ENCODE peak calls at places on chromosomes 3 and 15, in five cellular contexts. R, I, A, S and J are unnamed samples.

GRCh38 chr3:49627634-49628033 is 46.5 kb upstream of the APEH start:
- DNase-seq in R (no peak), I (no peak), A (no peak), S (no peak), J (peak)

GRCh38 chr3:123627673-123628670 is 43.1 kb upstream of the HACD2 start:
- DNase-seq in R (peak), I (no peak), A (no peak), S (no peak), J (peak)

GRCh38 chr15:95291878-95292472 is 1038.5 kb upstream of the NR2F2 start:
- DNase-seq in R (no peak), I (no peak), A (no peak), S (peak), J (no peak)

GRCh38 chr15:72404356-72404755 is 6.3 kb downstream of the TMEM202 start:
- DNase-seq in R (no peak), I (no peak), A (no peak), S (no peak), J (no peak)

GRCh38 chr3:47421741-47422649 is 41.2 kb downstream of the PTPN23 start:
- DNase-seq in R (no peak), I (no peak), A (peak), S (no peak), J (peak)

GRCh38 chr15:35603298-35603697 is 57.3 kb upstream of the DPH6 start:
- DNase-seq in R (no peak), I (no peak), A (no peak), S (no peak), J (no peak)

GRCh38 chr3:134769469-134769868 is 25.6 kb upstream of the EPHB1 start:
- DNase-seq in R (no peak), I (no peak), A (no peak), S (no peak), J (no peak)

GRCh38 chr3:47578119-47578630 is 490 bp downstream of the CSPG5 start:
- DNase-seq in R (no peak), I (no peak), A (peak), S (peak), J (no peak)

GRCh38 chr3:59771760-59772159 is 721.9 kb upstream of the CFAP20DC start:
- DNase-seq in R (no peak), I (no peak), A (no peak), S (no peak), J (no peak)

GRCh38 chr3:84567796-84568195 is 391.0 kb upstream of the CADM2 start:
- DNase-seq in R (no peak), I (no peak), A (no peak), S (no peak), J (no peak)

GRCh38 chr3:115692887-115693524 is 69.7 kb downstream of the GAP43 start:
- DNase-seq in R (peak), I (peak), A (peak), S (peak), J (peak)

GRCh38 chr3:30548605-30549004 is 57.8 kb upstream of the TGFBR2 start:
- DNase-seq in R (no peak), I (no peak), A (no peak), S (no peak), J (no peak)

GRCh38 chr15:90903733-90904536 is 833 bp downstream of the MAN2A2 start:
- DNase-seq in R (no peak), I (no peak), A (no peak), S (peak), J (no peak)

GRCh38 chr15:94324835-94325767 is 93.7 kb downstream of the MCTP2 start:
- DNase-seq in R (no peak), I (no peak), A (no peak), S (no peak), J (no peak)

GRCh38 chr3:151168269-151169094 is 34.5 kb downstream of the GPR171 start:
- DNase-seq in R (peak), I (no peak), A (peak), S (peak), J (peak)

GRCh38 chr3:177050466-177051237 is 146.6 kb downstream of the TBL1XR1 start:
- DNase-seq in R (no peak), I (no peak), A (no peak), S (no peak), J (no peak)

DNA sequence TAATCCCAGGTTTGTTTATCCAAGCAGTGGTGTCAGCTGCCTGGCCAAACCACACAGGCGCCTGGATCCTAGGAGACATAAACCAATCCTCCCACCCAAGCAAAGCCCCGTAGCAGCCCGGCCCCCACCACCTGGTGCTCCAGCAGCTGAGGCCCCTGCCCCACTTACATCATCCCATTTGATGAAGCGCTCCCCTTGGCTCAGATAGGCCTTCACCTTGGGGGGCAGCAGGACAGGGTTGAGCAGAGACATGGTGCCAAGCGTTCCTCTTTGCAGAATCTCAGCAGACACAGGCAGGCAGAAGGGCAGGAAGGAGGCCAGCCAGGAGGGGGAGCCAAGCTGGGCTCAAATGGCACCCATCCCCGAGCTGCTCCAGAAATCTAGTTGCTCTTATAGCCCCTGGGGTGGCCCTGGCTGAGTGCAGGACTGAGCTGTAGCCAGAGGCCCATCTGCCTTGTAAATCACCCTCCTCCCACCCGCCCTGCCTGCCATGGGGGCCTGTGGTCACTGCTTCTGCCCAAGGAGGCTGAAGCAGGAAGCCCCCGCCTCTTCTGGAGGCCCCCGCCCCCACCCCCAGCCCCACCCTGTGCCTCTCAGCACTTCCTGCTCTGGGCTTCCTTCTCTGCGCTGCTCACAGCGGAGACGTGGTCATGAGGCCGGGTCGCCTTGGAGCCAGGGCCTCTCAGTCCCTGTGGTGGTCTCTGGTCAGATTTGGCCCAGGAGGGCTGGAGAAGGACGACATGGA is at the start of gene PLCB2:
- DNase-seq in R (no peak), I (no peak), A (no peak), S (peak), J (peak)
- H3K27ac ChIP-seq in R (no peak), I (peak), A (no peak), S (peak), J (peak)

GRCh38 chr15:31357148-31357547 is 30.5 kb downstream of the KLF13 start:
- DNase-seq in R (no peak), I (no peak), A (no peak), S (no peak), J (no peak)
- H3K27ac ChIP-seq in R (peak), I (no peak), A (no peak), S (no peak), J (no peak)

DNA sequence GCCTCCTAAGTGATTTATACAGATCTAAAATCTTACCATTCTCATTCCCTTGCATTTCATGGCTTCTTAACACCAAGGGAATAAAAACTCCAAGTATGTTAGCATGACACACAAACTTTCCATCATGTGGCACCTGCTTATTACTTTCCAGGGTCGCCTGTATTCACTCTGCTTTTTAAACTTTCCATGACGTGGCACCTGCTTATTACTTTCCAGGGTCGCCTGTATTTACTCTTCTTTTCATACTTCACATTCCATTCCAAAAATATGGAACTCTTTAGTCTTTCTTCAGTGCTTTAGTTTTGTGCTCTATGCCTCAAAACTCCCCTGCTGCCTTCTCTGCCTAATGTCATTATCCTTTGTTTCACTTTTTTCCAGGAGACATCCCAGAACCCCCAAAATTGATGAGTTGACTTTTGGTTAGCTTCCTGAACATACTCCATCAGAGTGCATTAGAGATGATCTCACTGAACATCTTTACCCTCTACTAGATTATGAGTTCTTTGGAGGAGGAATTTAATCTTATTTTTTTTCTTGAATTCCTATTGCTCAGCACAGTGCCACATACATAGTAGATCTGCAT is 47.0 kb downstream of the CALML4 start:
- DNase-seq in R (no peak), I (no peak), A (no peak), S (no peak), J (no peak)
- H3K27ac ChIP-seq in R (no peak), I (peak), A (no peak), S (no peak), J (peak)

DNA sequence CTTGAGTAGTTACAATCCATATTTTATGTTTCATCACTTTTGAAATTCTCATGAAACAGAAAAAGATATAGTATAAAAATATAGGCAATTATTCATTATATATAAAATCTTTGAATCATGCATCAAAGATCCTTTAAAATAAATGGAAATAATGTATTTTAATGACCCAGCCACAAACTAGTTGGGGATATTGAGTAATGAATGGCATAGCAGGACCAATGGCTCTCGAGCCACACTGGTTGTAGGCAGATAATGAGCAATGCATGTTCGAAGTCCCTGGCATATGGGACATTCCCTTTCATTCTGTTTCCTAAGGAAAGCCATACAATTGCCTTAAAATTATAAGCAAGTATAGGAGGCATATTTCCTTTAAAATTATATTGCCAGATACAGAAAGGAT is 107.4 kb upstream of the IL12A start:
- DNase-seq in R (no peak), I (no peak), A (no peak), S (no peak), J (no peak)
- H3K27ac ChIP-seq in R (no peak), I (no peak), A (no peak), S (no peak), J (peak)

DNA sequence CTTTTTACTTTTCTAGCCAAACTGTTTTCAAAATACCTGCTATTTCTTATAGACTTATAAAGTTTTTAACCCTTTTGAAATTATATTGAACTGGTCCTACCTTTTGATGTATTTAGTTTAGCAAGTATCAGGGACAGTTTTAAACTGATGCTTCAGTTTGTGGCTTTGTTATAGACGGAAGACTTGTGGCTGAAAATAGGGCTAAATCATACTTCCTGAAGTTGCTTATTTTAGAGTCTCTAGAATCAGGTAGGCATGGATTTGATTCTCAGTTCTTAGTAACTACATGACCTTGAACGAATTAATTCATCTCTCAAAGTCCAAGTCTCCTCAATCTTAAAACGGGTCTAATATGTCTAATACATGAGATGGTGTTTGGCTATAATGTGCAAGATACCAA is 322.8 kb downstream of the RAP2B start:
- DNase-seq in R (no peak), I (no peak), A (no peak), S (no peak), J (no peak)
- H3K27ac ChIP-seq in R (no peak), I (no peak), A (no peak), S (no peak), J (no peak)

DNA sequence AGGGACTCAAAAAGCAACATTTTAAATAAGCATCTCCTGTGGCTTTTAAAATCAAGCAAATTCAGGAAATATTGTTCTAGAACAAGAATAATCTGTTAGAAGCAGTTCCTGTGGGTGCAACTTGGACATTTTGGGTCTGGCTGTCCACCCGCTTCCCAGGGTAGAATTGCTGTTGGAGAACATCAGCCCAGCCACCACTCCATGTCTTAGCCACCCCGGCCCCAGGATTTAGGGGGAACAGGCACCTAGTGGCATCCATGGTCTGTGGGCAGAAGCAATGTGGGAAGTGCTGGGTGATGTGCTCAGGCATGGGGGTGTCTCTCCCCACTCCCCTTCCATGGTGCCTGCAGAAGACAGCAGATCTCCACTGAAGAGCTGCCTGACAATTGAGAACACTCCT is 162.6 kb downstream of the KLF13 start:
- DNase-seq in R (no peak), I (no peak), A (peak), S (no peak), J (no peak)
- H3K27ac ChIP-seq in R (peak), I (peak), A (peak), S (no peak), J (no peak)